ENCODE peak calls at places on chromosomes 3 and 15, in nine cellular contexts. T is epithelial cell of esophagus, V is tibial nerve, C is esophagus muscularis mucosa, B is cardiac fibroblast, O is lower lobe of right lung, F is omental fat pad, I is body of pancreas, R is fibroblast of the aortic adventitia. E is an unnamed sample.

GRCh38 chr3:57078366-57079220 is 18.1 kb downstream of the SPATA12 start:
- DNase-seq in B (peak), V (peak), I (peak), F (no peak), O (peak), T (peak), C (no peak), R (peak), E (peak)

GRCh38 chr3:176953106-176954080 is 243.9 kb downstream of the TBL1XR1 start:
- DNase-seq in R (peak), I (peak), B (peak), T (peak), C (no peak), V (peak), F (no peak), O (no peak), E (peak)

GRCh38 chr3:45499529-45499928 is 95.0 kb upstream of the LIMD1 start:
- DNase-seq in V (no peak), F (no peak), R (peak), O (no peak), T (peak), I (no peak), B (peak), C (no peak), E (peak)

GRCh38 chr3:3127432-3128010 is 781 bp downstream of the TRNT1 start:
- DNase-seq in R (peak), C (no peak), O (no peak), B (no peak), I (no peak), V (no peak), F (no peak), T (peak), E (peak)

GRCh38 chr3:11808231-11808630 is 38.5 kb downstream of the TAMM41 start:
- DNase-seq in C (no peak), V (no peak), R (no peak), F (no peak), B (no peak), O (no peak), I (no peak), T (no peak), E (no peak)

GRCh38 chr15:31306426-31307269 is 20.0 kb upstream of the KLF13 start:
- DNase-seq in C (peak), O (no peak), F (no peak), V (no peak), R (no peak), I (no peak), B (no peak), T (peak), E (peak)

GRCh38 chr3:43231276-43232000 is 54.9 kb upstream of the SNRK start:
- DNase-seq in I (no peak), R (peak), B (peak), T (no peak), V (no peak), O (no peak), C (peak), F (no peak), E (no peak)

GRCh38 chr15:74785716-74786032 is 3.8 kb downstream of the CSK start:
- DNase-seq in C (no peak), T (no peak), R (no peak), F (no peak), O (no peak), V (no peak), B (no peak), I (no peak), E (no peak)

GRCh38 chr3:138348950-138349739 is 766 bp downstream of the MRAS start:
- DNase-seq in V (no peak), R (peak), F (no peak), C (no peak), T (no peak), B (peak), I (peak), O (no peak), E (no peak)

GRCh38 chr15:65579762-65580161 is 31.2 kb downstream of the INTS14 start:
- DNase-seq in T (no peak), F (no peak), O (no peak), I (no peak), V (no peak), R (no peak), C (no peak), B (no peak), E (no peak)

GRCh38 chr3:174957581-174958001 is 98.5 kb downstream of the NAALADL2 start:
- DNase-seq in C (no peak), V (no peak), R (peak), F (no peak), T (peak), I (no peak), B (peak), O (no peak), E (no peak)

DNA sequence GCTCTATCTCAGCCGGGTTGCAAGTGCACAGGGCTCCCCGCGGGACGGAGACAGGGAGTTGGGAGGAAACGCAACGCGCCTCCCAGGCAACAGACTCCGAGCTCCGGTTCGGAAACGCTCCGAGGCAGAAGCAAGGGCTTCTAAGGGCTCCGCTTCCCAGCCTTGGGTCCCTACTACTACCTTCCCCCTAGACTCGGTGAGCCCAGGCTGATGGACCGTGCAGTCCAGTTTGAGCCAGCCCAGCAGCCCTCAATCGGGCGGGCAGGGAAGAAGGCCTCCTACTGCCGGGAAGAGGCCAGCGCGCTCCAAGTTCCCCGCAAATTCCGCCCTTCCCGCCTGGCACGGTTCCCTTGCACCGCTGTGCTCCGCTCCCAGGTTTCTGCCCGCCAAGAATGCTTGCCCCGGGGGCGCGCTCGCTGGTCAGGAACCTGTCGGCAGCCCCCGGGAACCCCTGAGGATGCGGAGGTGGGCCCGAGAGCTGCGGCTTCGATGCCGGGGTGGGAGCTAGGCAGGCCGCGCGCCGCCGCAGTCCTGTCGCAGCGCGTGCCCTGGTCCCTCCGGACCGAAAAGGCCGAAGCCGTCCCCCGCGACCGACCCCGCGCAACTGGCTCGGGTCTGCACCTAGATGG is 728 bp downstream of the TRANK1 start:
- DNase-seq in I (peak), O (peak), R (peak), B (peak), T (peak), F (peak), V (no peak), C (no peak), E (no peak)
- TF ChIP-seq CTCF in I (no peak), O (peak), R (no peak), B (no peak), T (peak), F (no peak), V (peak), C (no peak), E (no peak)

DNA sequence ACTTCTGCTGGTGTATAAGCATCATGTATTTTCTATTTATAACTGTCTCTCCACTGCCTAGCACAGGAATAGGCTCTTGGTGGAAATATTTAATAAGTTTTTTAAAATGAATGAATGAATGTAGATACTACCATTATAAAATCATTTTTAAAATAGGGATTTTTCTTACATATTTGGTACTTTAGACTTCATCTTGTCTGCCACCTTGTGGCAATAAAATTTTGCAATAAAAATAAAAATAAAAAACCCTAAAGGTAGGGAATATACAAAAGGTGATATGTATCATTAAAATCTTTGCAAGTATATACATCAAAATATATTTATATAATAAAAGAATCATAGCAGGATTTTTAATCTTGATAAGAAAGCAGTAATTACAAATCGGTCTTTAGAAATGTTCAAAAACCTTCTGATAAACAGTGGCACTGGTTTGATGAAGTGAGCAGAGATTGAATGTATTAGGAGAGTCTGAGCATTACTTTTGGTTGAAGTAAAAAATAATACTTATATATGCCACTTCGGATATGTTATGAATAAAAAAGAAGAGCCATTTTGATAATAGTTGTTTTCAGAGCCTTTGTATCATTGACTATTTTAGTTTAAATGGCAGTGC is 95.2 kb downstream of the SPATA16 start:
- DNase-seq in V (no peak), C (no peak), T (peak), F (no peak), I (no peak), R (peak), B (peak), O (no peak), E (no peak)
- TF ChIP-seq CTCF in V (peak), C (peak), T (peak), F (no peak), I (peak), R (peak), B (peak), O (peak), E (peak)

DNA sequence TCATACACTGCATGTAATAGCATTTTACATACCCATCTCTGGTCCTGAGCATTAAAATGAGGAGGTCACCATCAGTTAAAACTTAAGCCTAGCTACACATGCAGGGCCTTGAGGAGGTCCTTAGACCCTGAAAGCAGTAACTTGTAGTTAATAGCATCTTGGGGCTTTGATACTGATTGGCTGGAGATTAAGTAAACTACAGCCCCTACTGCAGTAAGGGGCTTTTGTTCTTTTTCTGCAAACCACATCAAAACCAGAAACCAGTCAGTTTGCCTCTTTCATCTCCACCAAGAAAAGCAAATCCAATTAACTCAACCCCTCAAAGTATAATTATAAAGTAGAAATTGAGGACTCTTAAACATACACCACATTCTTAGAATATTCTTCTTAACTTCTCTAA is 622.7 kb downstream of the ZPLD1 start:
- DNase-seq in F (no peak), R (no peak), V (no peak), T (no peak), B (no peak), O (no peak), I (no peak), C (no peak), E (no peak)
- TF ChIP-seq CTCF in F (no peak), R (no peak), V (no peak), T (no peak), B (no peak), O (no peak), I (no peak), C (no peak), E (no peak)

DNA sequence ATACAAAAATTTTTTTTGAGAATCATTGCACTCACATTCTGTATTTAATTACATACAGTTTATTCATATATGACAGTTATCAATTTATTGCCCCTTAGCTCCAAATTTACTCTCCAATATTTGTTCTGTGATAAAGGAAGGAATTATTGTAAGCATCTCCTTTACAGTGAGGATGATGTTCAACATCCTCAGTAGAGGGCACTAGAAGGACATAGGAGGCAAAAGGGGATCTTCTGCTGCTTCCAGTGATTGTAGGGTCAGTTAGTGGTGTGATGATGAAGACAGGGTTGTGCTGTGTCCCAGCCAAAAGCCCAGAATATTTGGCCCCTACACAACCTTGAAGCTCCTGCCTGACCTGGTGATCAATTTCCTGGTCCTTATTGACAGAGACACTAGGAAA is 89.9 kb upstream of the DCBLD2 start:
- DNase-seq in V (no peak), R (no peak), I (no peak), O (no peak), B (no peak), F (no peak), T (no peak), C (no peak), E (no peak)
- TF ChIP-seq CTCF in V (no peak), R (no peak), I (no peak), O (no peak), B (peak), F (no peak), T (no peak), C (no peak), E (no peak)

GRCh38 chr15:52803543-52804306 is 13.6 kb upstream of the ONECUT1 start:
- DNase-seq in T (no peak), R (no peak), C (no peak), I (peak), O (peak), B (no peak), F (no peak), V (no peak), E (no peak)
- TF ChIP-seq CTCF in T (no peak), R (no peak), C (no peak), I (no peak), O (no peak), B (no peak), F (no peak), V (no peak), E (no peak)

DNA sequence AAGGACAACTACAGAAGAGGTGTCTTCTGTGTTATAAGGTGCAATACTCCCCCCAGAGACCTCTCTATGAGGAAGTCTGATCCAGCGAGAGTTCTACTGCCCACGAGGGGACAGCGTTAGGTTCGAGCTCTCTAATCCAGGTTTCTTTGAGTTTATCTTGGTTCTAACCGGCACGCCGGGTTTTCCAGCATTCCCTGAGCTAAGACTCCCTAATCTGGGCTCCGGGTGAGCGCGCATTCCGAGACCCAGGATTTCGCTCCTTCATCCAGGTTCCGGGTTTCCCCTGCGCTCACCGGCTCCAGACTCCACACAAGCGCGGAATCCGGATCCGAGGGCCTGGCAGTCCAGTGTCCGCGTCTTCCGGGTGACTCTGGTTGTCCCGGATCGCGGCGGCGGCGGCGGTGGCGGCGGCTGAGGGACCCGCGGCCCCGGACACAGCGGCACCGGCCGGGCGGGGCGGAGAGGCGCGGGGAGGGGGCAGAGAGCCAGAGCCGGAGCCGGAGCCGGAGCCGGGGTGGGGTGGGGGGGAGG is at the start of gene ZNF609:
- DNase-seq in V (peak), B (peak), R (peak), C (peak), F (peak), I (peak), T (peak), O (peak), E (peak)
- TF ChIP-seq CTCF in V (peak), B (no peak), R (no peak), C (no peak), F (no peak), I (peak), T (no peak), O (no peak), E (no peak)

DNA sequence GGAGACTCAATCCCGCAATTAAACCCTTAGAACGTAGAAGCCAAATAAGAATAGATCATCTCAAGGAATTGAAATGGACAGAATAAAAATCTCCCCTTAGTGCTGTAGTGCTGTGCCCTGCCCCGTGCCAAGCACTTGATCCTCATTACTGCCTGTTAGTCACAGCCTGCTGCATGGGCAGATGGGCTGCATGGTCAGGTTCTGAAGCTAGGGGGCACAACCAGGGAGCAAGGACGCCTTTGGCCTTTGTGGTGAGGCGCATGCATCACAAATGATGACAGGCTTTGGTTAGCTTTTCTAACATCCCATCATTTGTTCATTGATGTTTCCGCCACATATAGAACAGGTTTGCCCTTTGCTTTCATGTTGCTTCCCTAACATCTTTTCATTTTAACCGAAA is 336.3 kb upstream of the ADAMTS9 start:
- DNase-seq in I (no peak), O (no peak), C (no peak), R (no peak), T (no peak), V (no peak), B (no peak), F (no peak), E (no peak)
- TF ChIP-seq CTCF in I (no peak), O (no peak), C (no peak), R (no peak), T (no peak), V (no peak), B (peak), F (no peak), E (no peak)

GRCh38 chr15:96586901-96587300 is 256.4 kb downstream of the NR2F2 start:
- DNase-seq in R (no peak), C (no peak), F (no peak), V (no peak), B (no peak), I (no peak), O (no peak), T (no peak), E (no peak)
- TF ChIP-seq CTCF in R (no peak), C (no peak), F (no peak), V (no peak), B (no peak), I (no peak), O (no peak), T (no peak), E (no peak)

GRCh38 chr3:72261566-72262564 is 476.9 kb upstream of the PROK2 start:
- DNase-seq in V (no peak), O (no peak), T (no peak), I (no peak), B (no peak), R (no peak), C (no peak), F (no peak), E (peak)

GRCh38 chr3:72265250-72265649 is 480.3 kb upstream of the PROK2 start:
- DNase-seq in R (peak), T (no peak), I (no peak), C (no peak), V (no peak), F (no peak), O (no peak), B (peak), E (peak)

GRCh38 chr3:72262707-72263106 is 477.8 kb upstream of the PROK2 start:
- DNase-seq in I (no peak), T (no peak), V (no peak), O (no peak), C (no peak), B (no peak), F (no peak), R (no peak), E (no peak)

GRCh38 chr3:72263223-72264015 is 478.5 kb upstream of the PROK2 start:
- DNase-seq in B (no peak), O (no peak), T (no peak), F (no peak), V (no peak), I (no peak), C (no peak), R (no peak), E (no peak)

GRCh38 chr3:72265661-72266370 is 480.9 kb upstream of the PROK2 start:
- DNase-seq in R (no peak), I (no peak), O (no peak), F (no peak), B (no peak), V (no peak), C (no peak), T (no peak), E (no peak)
- TF ChIP-seq CTCF in R (no peak), I (no peak), O (no peak), F (no peak), B (no peak), V (no peak), C (no peak), T (no peak), E (peak)

E was measured in MCF 10A.